ENCODE peak calls at places on chromosomes 1 and 21, in five cellular contexts. G is neuronal stem cell, B is H1, A is H9, M is mesenchymal stem cell. C is an unnamed sample.

GRCh38 chr1:41955461-41956159 is 36.9 kb upstream of the HIVEP3 start:
- DNase-seq in M (peak), G (peak), B (peak), A (no peak), C (no peak)

GRCh38 chr1:6734579-6735397 is 33.2 kb upstream of the DNAJC11 start:
- DNase-seq in B (no peak), A (no peak), M (peak), G (no peak), C (peak)

GRCh38 chr1:28917757-28918118 is 3.4 kb downstream of the EPB41 start:
- DNase-seq in B (no peak), G (no peak), A (no peak), M (no peak), C (no peak)

GRCh38 chr1:198499588-198499987 is 40.9 kb downstream of the ATP6V1G3 start:
- DNase-seq in A (no peak), G (no peak), B (no peak), M (no peak), C (no peak)

GRCh38 chr21:31284797-31285397 is 59.2 kb downstream of the TIAM1 start:
- DNase-seq in A (no peak), B (no peak), M (peak), G (no peak), C (no peak)

GRCh38 chr1:167797005-167797404 is 75.2 kb downstream of the MPZL1 start:
- DNase-seq in G (no peak), B (no peak), M (peak), A (peak), C (peak)

GRCh38 chr1:229124471-229125198 is 146.3 kb upstream of the RAB4A start:
- DNase-seq in B (no peak), G (no peak), M (no peak), A (no peak), C (no peak)

GRCh38 chr1:113541108-113541507 is 150.8 kb downstream of the MAGI3 start:
- DNase-seq in A (no peak), B (no peak), M (no peak), G (no peak), C (no peak)

GRCh38 chr1:93186667-93187066 is 6.1 kb downstream of the CCDC18 start:
- DNase-seq in B (no peak), G (no peak), M (no peak), A (no peak), C (no peak)

GRCh38 chr1:154419620-154420020 is 14.5 kb downstream of the IL6R start:
- DNase-seq in G (no peak), B (no peak), M (peak), A (no peak), C (peak)

GRCh38 chr1:154417338-154417608 is 12.1 kb downstream of the IL6R start:
- DNase-seq in G (no peak), M (no peak), B (no peak), A (no peak), C (no peak)

GRCh38 chr1:154418062-154418897 is 13.1 kb downstream of the IL6R start:
- DNase-seq in M (no peak), A (no peak), B (no peak), G (no peak), C (no peak)

GRCh38 chr1:154420172-154420571 is 15.0 kb downstream of the IL6R start:
- DNase-seq in A (no peak), M (peak), G (no peak), B (no peak), C (peak)

GRCh38 chr1:154418898-154419619 is 13.9 kb downstream of the IL6R start:
- DNase-seq in G (no peak), A (no peak), B (no peak), M (no peak), C (no peak)
- H3K14ac ChIP-seq in G (no peak), A (peak), B (no peak), M (peak), C (no peak)

GRCh38 chr1:170145691-170146676 is at the start of gene NTMT2:
- DNase-seq in A (peak), M (no peak), G (peak), B (peak), C (peak)
- H2BK12ac ChIP-seq in A (no peak), M (no peak), G (no peak), B (no peak), C (peak)

GRCh38 chr1:243926299-243926698 is 76.3 kb upstream of the AKT3 start:
- DNase-seq in G (no peak), B (no peak), M (no peak), A (no peak), C (no peak)
- H2BK5ac ChIP-seq in G (no peak), B (no peak), M (no peak), A (no peak), C (peak)

GRCh38 chr1:227316456-227316855 is 1.8 kb downstream of the CDC42BPA start:
- DNase-seq in B (no peak), G (no peak), M (no peak), A (no peak), C (no peak)

GRCh38 chr1:227318003-227318851 is at the start of gene CDC42BPA:
- DNase-seq in M (peak), B (peak), G (peak), A (peak), C (peak)

GRCh38 chr1:227316941-227317540 is 1.3 kb downstream of the CDC42BPA start:
- DNase-seq in M (peak), A (no peak), B (no peak), G (no peak), C (no peak)

GRCh38 chr1:227318852-227319607 is 738 bp upstream of the CDC42BPA start:
- DNase-seq in A (peak), G (peak), B (peak), M (peak), C (peak)

DNA sequence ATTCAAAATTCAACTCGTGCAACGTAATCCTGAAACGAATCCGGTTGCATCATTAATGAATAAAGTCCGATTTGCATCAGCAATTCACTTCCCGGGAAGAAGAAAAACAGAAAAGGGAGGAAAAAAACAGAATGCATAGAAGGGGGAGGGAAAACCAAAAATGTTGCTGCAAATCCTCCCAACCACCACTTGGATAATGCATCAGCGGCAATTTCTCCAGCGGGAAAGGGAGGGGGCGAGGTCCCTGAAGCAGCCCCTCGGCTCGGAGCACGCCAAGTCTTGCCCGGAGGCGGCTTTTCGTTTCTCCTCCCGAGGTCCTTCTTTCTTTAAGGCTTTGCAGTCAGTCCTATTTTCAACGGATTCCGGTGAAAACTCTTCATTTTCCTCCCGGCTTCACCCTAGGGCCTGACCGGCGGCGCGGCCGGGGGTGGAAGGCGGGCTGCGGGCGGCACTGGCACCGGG is 720 bp downstream of the CDC42BPA start:
- DNase-seq in M (peak), B (peak), A (peak), G (peak), C (peak)
- H3K14ac ChIP-seq in M (no peak), B (no peak), A (peak), G (no peak), C (peak)

DNA sequence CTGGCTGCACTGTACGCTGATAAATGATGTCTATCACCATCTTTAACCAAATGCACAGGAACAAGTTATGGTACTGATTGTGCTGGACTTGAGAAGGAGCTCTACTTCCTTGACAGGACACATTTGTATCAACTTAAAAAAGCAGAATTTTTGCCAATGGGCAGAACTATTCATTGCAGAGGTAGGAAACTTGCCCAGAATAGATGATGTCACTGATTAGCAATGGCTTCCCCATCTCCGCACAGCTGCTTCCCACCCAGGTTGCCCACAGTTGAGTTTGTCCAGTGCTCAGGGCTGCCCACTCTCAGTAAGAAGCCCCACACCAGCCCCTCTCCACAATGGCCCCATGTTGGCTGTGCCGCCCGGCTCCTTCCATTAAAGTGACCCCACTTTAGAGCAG is 33.4 kb downstream of the CAPN2 start:
- DNase-seq in G (no peak), B (no peak), A (no peak), M (no peak), C (no peak)
- H2BK12ac ChIP-seq in G (no peak), B (no peak), A (no peak), M (no peak), C (no peak)